ENCODE peak calls at places on chromosomes 13 and 19, in six cellular contexts. K is pancreas, B is H54, M is EH, S is fibroblast of pulmonary artery, J is NCI-H748 treated with DMSO at 0.1 percent for 48 hours. P is an unnamed sample.

GRCh38 chr13:31733709-31734108 is 5.6 kb upstream of the RXFP2 start:
- DNase-seq in K (no peak), B (no peak), M (no peak), S (no peak), J (no peak), P (no peak)

GRCh38 chr13:109794095-109794494 is 7.7 kb upstream of the IRS2 start:
- DNase-seq in K (no peak), B (no peak), M (no peak), S (no peak), J (no peak), P (no peak)

GRCh38 chr13:107867701-107868661 is 347.4 kb downstream of the LIG4 start:
- DNase-seq in K (peak), B (peak), M (no peak), S (peak), J (peak), P (peak)

GRCh38 chr13:39462456-39462855 is 140.5 kb downstream of the LHFPL6 start:
- DNase-seq in K (no peak), B (no peak), M (peak), S (peak), J (no peak), P (no peak)

GRCh38 chr13:73698859-73699258 is 435.3 kb downstream of the KLF12 start:
- DNase-seq in K (no peak), B (no peak), M (peak), S (peak), J (no peak), P (no peak)

GRCh38 chr13:90427322-90428272 is 919.9 kb upstream of the MIR17HG start:
- DNase-seq in K (peak), B (no peak), M (no peak), S (no peak), J (no peak), P (no peak)

GRCh38 chr13:101552797-101553196 is 100.3 kb downstream of the ITGBL1 start:
- DNase-seq in K (no peak), B (no peak), M (peak), S (peak), J (no peak), P (no peak)

GRCh38 chr19:1183543-1184172 is 9.6 kb upstream of the SBNO2 start:
- DNase-seq in K (no peak), B (peak), M (peak), S (no peak), J (no peak), P (peak)

GRCh38 chr19:2239771-2240770 is 3.4 kb downstream of the SF3A2 start:
- DNase-seq in K (peak), B (no peak), M (peak), S (peak), J (no peak), P (no peak)

GRCh38 chr19:52943134-52943883 is 19.4 kb downstream of the ZNF816 start:
- DNase-seq in K (no peak), B (no peak), M (no peak), S (no peak), J (no peak), P (no peak)

GRCh38 chr13:51147732-51148131 is 36.7 kb upstream of the C13orf42 start:
- DNase-seq in K (no peak), B (no peak), M (no peak), S (no peak), J (no peak), P (no peak)

GRCh38 chr13:41384749-41385503 is 72.4 kb upstream of the RGCC start:
- DNase-seq in K (no peak), B (no peak), M (peak), S (peak), J (no peak), P (no peak)

GRCh38 chr19:6663236-6664187 is 6.4 kb downstream of the TNFSF14 start:
- DNase-seq in K (no peak), B (no peak), M (no peak), S (no peak), J (no peak), P (no peak)

GRCh38 chr13:42728507-42729180 is 52.7 kb upstream of the FAM216B start:
- DNase-seq in K (no peak), B (no peak), M (peak), S (no peak), J (no peak), P (peak)

GRCh38 chr19:29881386-29881785 is 60.7 kb upstream of the URI1 start:
- DNase-seq in K (no peak), B (peak), M (peak), S (no peak), J (no peak), P (no peak)